ENCODE peak calls at places on chromosomes 13 and 19, in nine cellular contexts. One of them, this sample, is unnamed.
A peak's percentile ranks its signal among the peaks of the same experiment; 100 is the strongest.

GRCh38 chr13:24275041-24275440 is 34.3 kb upstream of the C1QTNF9 start:
- DNase-seq in GM23338: no peak
- DNase-seq in transverse colon: no peak
- DNase-seq in upper lobe of left lung: no peak
- DNase-seq in K562: no peak
- DNase-seq in endothelial cell of umbilical vein: no peak
- DNase-seq in stomach: peak; percentile 9
- DNase-seq in suprapubic skin: no peak
- DNase-seq in GM12892: no peak
- DNase-seq in this sample: no peak

GRCh38 chr13:109275848-109276247 is 510.5 kb downstream of the IRS2 start:
- DNase-seq in GM23338: peak; percentile 51
- DNase-seq in transverse colon: peak; percentile 40
- DNase-seq in upper lobe of left lung: no peak
- DNase-seq in K562: peak; percentile 2
- DNase-seq in endothelial cell of umbilical vein: no peak
- DNase-seq in stomach: no peak
- DNase-seq in suprapubic skin: no peak
- DNase-seq in GM12892: no peak
- DNase-seq in this sample: no peak

GRCh38 chr13:85638815-85639393 is 160.3 kb downstream of the SLITRK6 start:
- DNase-seq in GM23338: no peak
- DNase-seq in transverse colon: no peak
- DNase-seq in upper lobe of left lung: no peak
- DNase-seq in K562: no peak
- DNase-seq in endothelial cell of umbilical vein: no peak
- DNase-seq in stomach: no peak
- DNase-seq in suprapubic skin: no peak
- DNase-seq in GM12892: no peak
- DNase-seq in this sample: no peak

GRCh38 chr19:632228-633067 is 889 bp downstream of the POLRMT start:
- DNase-seq in GM23338: peak; percentile 72
- DNase-seq in transverse colon: peak; percentile 78
- DNase-seq in upper lobe of left lung: peak; percentile 39
- DNase-seq in K562: peak; percentile 82
- DNase-seq in endothelial cell of umbilical vein: peak; percentile 31
- DNase-seq in stomach: no peak
- DNase-seq in suprapubic skin: no peak
- DNase-seq in GM12892: peak; percentile 88
- DNase-seq in this sample: no peak

GRCh38 chr19:15280048-15280725 is 47.9 kb upstream of the EPHX3 start:
- DNase-seq in GM23338: no peak
- DNase-seq in transverse colon: no peak
- DNase-seq in upper lobe of left lung: peak; percentile 47
- DNase-seq in K562: no peak
- DNase-seq in endothelial cell of umbilical vein: no peak
- DNase-seq in stomach: no peak
- DNase-seq in suprapubic skin: no peak
- DNase-seq in GM12892: no peak
- DNase-seq in this sample: no peak

GRCh38 chr19:48511800-48512503 is at the start of gene LMTK3:
- DNase-seq in GM23338: peak; percentile 87
- DNase-seq in transverse colon: peak; percentile 55
- DNase-seq in upper lobe of left lung: no peak
- DNase-seq in K562: peak; percentile 81
- DNase-seq in endothelial cell of umbilical vein: no peak
- DNase-seq in stomach: no peak
- DNase-seq in suprapubic skin: no peak
- DNase-seq in GM12892: no peak
- DNase-seq in this sample: no peak

GRCh38 chr19:50565984-50566903 is 2.0 kb downstream of the LRRC4B start:
- DNase-seq in GM23338: peak; percentile 85
- DNase-seq in transverse colon: no peak
- DNase-seq in upper lobe of left lung: no peak
- DNase-seq in K562: no peak
- DNase-seq in endothelial cell of umbilical vein: no peak
- DNase-seq in stomach: no peak
- DNase-seq in suprapubic skin: no peak
- DNase-seq in GM12892: no peak
- DNase-seq in this sample: no peak

GRCh38 chr19:39735688-39736087 is 2.1 kb downstream of the CLC start:
- DNase-seq in GM23338: no peak
- DNase-seq in transverse colon: no peak
- DNase-seq in upper lobe of left lung: no peak
- DNase-seq in K562: no peak
- DNase-seq in endothelial cell of umbilical vein: no peak
- DNase-seq in stomach: no peak
- DNase-seq in suprapubic skin: no peak
- DNase-seq in GM12892: no peak
- DNase-seq in this sample: no peak

GRCh38 chr19:42121666-42122069 is 10.6 kb downstream of the POU2F2 start:
- DNase-seq in GM23338: peak; percentile 69
- DNase-seq in transverse colon: peak; percentile 59
- DNase-seq in upper lobe of left lung: peak; percentile 70
- DNase-seq in K562: no peak
- DNase-seq in endothelial cell of umbilical vein: peak; percentile 93
- DNase-seq in stomach: no peak
- DNase-seq in suprapubic skin: no peak
- DNase-seq in GM12892: peak; percentile 66
- DNase-seq in this sample: no peak

GRCh38 chr13:114099191-114099590 is 33.2 kb downstream of the RASA3 start:
- DNase-seq in GM23338: no peak
- DNase-seq in transverse colon: peak; percentile 60
- DNase-seq in upper lobe of left lung: peak; percentile 33
- DNase-seq in K562: peak; percentile 64
- DNase-seq in endothelial cell of umbilical vein: no peak
- DNase-seq in stomach: no peak
- DNase-seq in suprapubic skin: peak; percentile 86
- DNase-seq in GM12892: no peak
- DNase-seq in this sample: peak; percentile 75

GRCh38 chr19:46601318-46602224 is at the start of gene CALM3:
- DNase-seq in GM23338: peak; percentile 42
- DNase-seq in transverse colon: no peak
- DNase-seq in upper lobe of left lung: no peak
- DNase-seq in K562: peak; percentile 55
- DNase-seq in endothelial cell of umbilical vein: peak; percentile 33
- DNase-seq in stomach: no peak
- DNase-seq in suprapubic skin: peak; percentile 77
- DNase-seq in GM12892: no peak
- DNase-seq in this sample: no peak

GRCh38 chr19:46860846-46861690 is at the start of gene ARHGAP35:
- DNase-seq in GM23338: peak; percentile 75
- DNase-seq in transverse colon: peak; percentile 43
- DNase-seq in upper lobe of left lung: peak; percentile 75
- DNase-seq in K562: peak; percentile 94
- DNase-seq in endothelial cell of umbilical vein: no peak
- DNase-seq in stomach: no peak
- DNase-seq in suprapubic skin: peak; percentile 79
- DNase-seq in GM12892: peak; percentile 85
- DNase-seq in this sample: peak; percentile 72

GRCh38 chr19:3440082-3440481 is 40.2 kb downstream of the SMIM24 start:
- DNase-seq in GM23338: peak; percentile 91
- DNase-seq in transverse colon: peak; percentile 69
- DNase-seq in upper lobe of left lung: peak; percentile 53
- DNase-seq in K562: peak; percentile 65
- DNase-seq in endothelial cell of umbilical vein: no peak
- DNase-seq in stomach: peak; percentile 57
- DNase-seq in suprapubic skin: no peak
- DNase-seq in GM12892: peak; percentile 72
- DNase-seq in this sample: no peak

GRCh38 chr13:110334256-110334655 is 27.2 kb downstream of the COL4A2 start:
- DNase-seq in GM23338: no peak
- DNase-seq in transverse colon: no peak
- DNase-seq in upper lobe of left lung: no peak
- DNase-seq in K562: no peak
- DNase-seq in endothelial cell of umbilical vein: no peak
- DNase-seq in stomach: no peak
- DNase-seq in suprapubic skin: no peak
- DNase-seq in GM12892: no peak
- DNase-seq in this sample: no peak

GRCh38 chr13:103556681-103557080 is 490.5 kb upstream of the SLC10A2 start:
- DNase-seq in GM23338: no peak
- DNase-seq in transverse colon: no peak
- DNase-seq in upper lobe of left lung: no peak
- DNase-seq in K562: no peak
- DNase-seq in endothelial cell of umbilical vein: no peak
- DNase-seq in stomach: no peak
- DNase-seq in suprapubic skin: no peak
- DNase-seq in GM12892: no peak
- DNase-seq in this sample: no peak

GRCh38 chr19:4870025-4870700 is 2.7 kb upstream of the PLIN3 start:
- DNase-seq in GM23338: peak; percentile 37
- DNase-seq in transverse colon: peak; percentile 65
- DNase-seq in upper lobe of left lung: peak; percentile 68
- DNase-seq in K562: peak; percentile 94
- DNase-seq in endothelial cell of umbilical vein: peak; percentile 59
- DNase-seq in stomach: peak; percentile 42
- DNase-seq in suprapubic skin: no peak
- DNase-seq in GM12892: no peak
- DNase-seq in this sample: no peak

GRCh38 chr19:18594096-18594823 is 5.7 kb downstream of the REX1BD start:
- DNase-seq in GM23338: peak; percentile 91
- DNase-seq in transverse colon: peak; percentile 79
- DNase-seq in upper lobe of left lung: peak; percentile 77
- DNase-seq in K562: peak; percentile 85
- DNase-seq in endothelial cell of umbilical vein: peak; percentile 80
- DNase-seq in stomach: peak; percentile 80
- DNase-seq in suprapubic skin: no peak
- DNase-seq in GM12892: peak; percentile 97
- DNase-seq in this sample: peak; percentile 74

GRCh38 chr19:4197625-4198466 is 15.4 kb downstream of the ANKRD24 start:
- DNase-seq in GM23338: peak; percentile 87
- DNase-seq in transverse colon: no peak
- DNase-seq in upper lobe of left lung: no peak
- DNase-seq in K562: no peak
- DNase-seq in endothelial cell of umbilical vein: no peak
- DNase-seq in stomach: no peak
- DNase-seq in suprapubic skin: no peak
- DNase-seq in GM12892: no peak
- DNase-seq in this sample: no peak

GRCh38 chr13:44116562-44117315 is 237.0 kb downstream of the LACC1 start:
- DNase-seq in GM23338: peak; percentile 56
- DNase-seq in transverse colon: no peak
- DNase-seq in upper lobe of left lung: no peak
- DNase-seq in K562: no peak
- DNase-seq in endothelial cell of umbilical vein: no peak
- DNase-seq in stomach: no peak
- DNase-seq in suprapubic skin: no peak
- DNase-seq in GM12892: no peak
- DNase-seq in this sample: no peak

GRCh38 chr19:38386300-38386967 is 1.4 kb downstream of the GGN start:
- DNase-seq in GM23338: peak; percentile 35
- DNase-seq in transverse colon: no peak
- DNase-seq in upper lobe of left lung: no peak
- DNase-seq in K562: no peak
- DNase-seq in endothelial cell of umbilical vein: no peak
- DNase-seq in stomach: no peak
- DNase-seq in suprapubic skin: peak; percentile 74
- DNase-seq in GM12892: no peak
- DNase-seq in this sample: no peak

GRCh38 chr13:109787135-109787954 is 962 bp upstream of the IRS2 start:
- DNase-seq in GM23338: peak; percentile 74
- DNase-seq in transverse colon: peak; percentile 36
- DNase-seq in upper lobe of left lung: no peak
- DNase-seq in K562: peak; percentile 58
- DNase-seq in endothelial cell of umbilical vein: peak; percentile 25
- DNase-seq in stomach: peak; percentile 47
- DNase-seq in suprapubic skin: peak; percentile 76
- DNase-seq in GM12892: no peak
- DNase-seq in this sample: no peak

GRCh38 chr13:99908129-99908805 is 63.3 kb downstream of the ZIC5 start:
- DNase-seq in GM23338: no peak
- DNase-seq in transverse colon: no peak
- DNase-seq in upper lobe of left lung: no peak
- DNase-seq in K562: no peak
- DNase-seq in endothelial cell of umbilical vein: no peak
- DNase-seq in stomach: peak; percentile 71
- DNase-seq in suprapubic skin: no peak
- DNase-seq in GM12892: no peak
- DNase-seq in this sample: no peak

GRCh38 chr19:2080336-2080988 is 15.7 kb downstream of the MOB3A start:
- DNase-seq in GM23338: no peak
- DNase-seq in transverse colon: no peak
- DNase-seq in upper lobe of left lung: peak; percentile 58
- DNase-seq in K562: no peak
- DNase-seq in endothelial cell of umbilical vein: no peak
- DNase-seq in stomach: no peak
- DNase-seq in suprapubic skin: no peak
- DNase-seq in GM12892: no peak
- DNase-seq in this sample: no peak
- TF ChIP-seq POLR2AphosphoS5 in GM23338: no peak
- TF ChIP-seq POLR2AphosphoS5 in transverse colon: no peak
- TF ChIP-seq POLR2AphosphoS5 in upper lobe of left lung: no peak
- TF ChIP-seq POLR2AphosphoS5 in K562: no peak
- TF ChIP-seq POLR2AphosphoS5 in endothelial cell of umbilical vein: no peak
- TF ChIP-seq POLR2AphosphoS5 in stomach: no peak
- TF ChIP-seq POLR2AphosphoS5 in suprapubic skin: no peak
- TF ChIP-seq POLR2AphosphoS5 in GM12892: no peak
- TF ChIP-seq POLR2AphosphoS5 in this sample: no peak

GRCh38 chr19:31316201-31316951 is 32.9 kb downstream of the TSHZ3 start:
- DNase-seq in GM23338: peak; percentile 59
- DNase-seq in transverse colon: peak; percentile 31
- DNase-seq in upper lobe of left lung: peak; percentile 35
- DNase-seq in K562: no peak
- DNase-seq in endothelial cell of umbilical vein: peak; percentile 4
- DNase-seq in stomach: no peak
- DNase-seq in suprapubic skin: no peak
- DNase-seq in GM12892: no peak
- DNase-seq in this sample: no peak
- TF ChIP-seq POLR2AphosphoS5 in GM23338: no peak
- TF ChIP-seq POLR2AphosphoS5 in transverse colon: peak; percentile 25
- TF ChIP-seq POLR2AphosphoS5 in upper lobe of left lung: peak; percentile 11
- TF ChIP-seq POLR2AphosphoS5 in K562: no peak
- TF ChIP-seq POLR2AphosphoS5 in endothelial cell of umbilical vein: no peak
- TF ChIP-seq POLR2AphosphoS5 in stomach: no peak
- TF ChIP-seq POLR2AphosphoS5 in suprapubic skin: no peak
- TF ChIP-seq POLR2AphosphoS5 in GM12892: no peak
- TF ChIP-seq POLR2AphosphoS5 in this sample: peak; percentile 24

GRCh38 chr13:42821437-42821836 is 40.1 kb downstream of the FAM216B start:
- DNase-seq in GM23338: no peak
- DNase-seq in transverse colon: no peak
- DNase-seq in upper lobe of left lung: no peak
- DNase-seq in K562: no peak
- DNase-seq in endothelial cell of umbilical vein: peak; percentile 9
- DNase-seq in stomach: no peak
- DNase-seq in suprapubic skin: no peak
- DNase-seq in GM12892: no peak
- DNase-seq in this sample: no peak
- TF ChIP-seq POLR2AphosphoS5 in GM23338: no peak
- TF ChIP-seq POLR2AphosphoS5 in transverse colon: no peak
- TF ChIP-seq POLR2AphosphoS5 in upper lobe of left lung: no peak
- TF ChIP-seq POLR2AphosphoS5 in K562: no peak
- TF ChIP-seq POLR2AphosphoS5 in endothelial cell of umbilical vein: no peak
- TF ChIP-seq POLR2AphosphoS5 in stomach: no peak
- TF ChIP-seq POLR2AphosphoS5 in suprapubic skin: no peak
- TF ChIP-seq POLR2AphosphoS5 in GM12892: no peak
- TF ChIP-seq POLR2AphosphoS5 in this sample: no peak

DNA sequence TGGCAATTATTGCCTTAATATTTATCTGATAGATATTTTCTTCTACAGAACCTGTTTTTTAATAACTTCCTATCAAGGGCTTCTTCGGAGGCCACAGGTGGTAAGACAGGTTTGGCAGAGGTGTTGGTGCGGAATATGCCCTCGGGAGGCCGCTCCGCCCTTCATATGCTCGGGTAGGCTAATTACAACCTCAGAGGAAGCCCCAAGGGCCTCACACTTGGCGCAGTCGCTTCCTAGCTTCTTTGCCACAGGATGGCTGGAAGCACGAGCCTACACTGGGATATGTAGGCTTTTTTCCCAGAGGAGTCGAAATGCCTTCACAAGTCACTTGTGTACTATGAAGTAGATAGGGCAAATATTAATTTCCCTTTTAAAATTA is 68.8 kb downstream of the LMO7 start:
- DNase-seq in GM23338: peak; percentile 47
- DNase-seq in transverse colon: peak; percentile 81
- DNase-seq in upper lobe of left lung: peak; percentile 87
- DNase-seq in K562: no peak
- DNase-seq in endothelial cell of umbilical vein: no peak
- DNase-seq in stomach: peak; percentile 77
- DNase-seq in suprapubic skin: peak; percentile 75
- DNase-seq in GM12892: no peak
- DNase-seq in this sample: peak; percentile 51
- TF ChIP-seq POLR2AphosphoS5 in GM23338: no peak
- TF ChIP-seq POLR2AphosphoS5 in transverse colon: peak; percentile 39
- TF ChIP-seq POLR2AphosphoS5 in upper lobe of left lung: peak; percentile 32
- TF ChIP-seq POLR2AphosphoS5 in K562: no peak
- TF ChIP-seq POLR2AphosphoS5 in endothelial cell of umbilical vein: no peak
- TF ChIP-seq POLR2AphosphoS5 in stomach: no peak
- TF ChIP-seq POLR2AphosphoS5 in suprapubic skin: peak; percentile 80
- TF ChIP-seq POLR2AphosphoS5 in GM12892: no peak
- TF ChIP-seq POLR2AphosphoS5 in this sample: no peak